ENCODE peak calls at places on chromosome 14, in nine cellular contexts. J is cardiac fibroblast, G is uterus, W is IMR-90, H is HCT116, U is stomach, B is Caco-2, R is OCI-LY7, D is heart left ventricle. C is an unnamed sample.

GRCh38 chr14:104262515-104263514 is 124.4 kb downstream of the KIF26A start:
- DNase-seq in J (no peak), G (peak), W (no peak), H (no peak), U (peak), B (peak), R (no peak), D (no peak), C (no peak)

GRCh38 chr14:64522591-64523355 is 17.8 kb upstream of the HSPA2 start:
- DNase-seq in J (no peak), G (no peak), W (no peak), H (no peak), U (no peak), B (no peak), R (no peak), D (no peak), C (no peak)

GRCh38 chr14:102691763-102692162 is 85.5 kb upstream of the TRAF3 start:
- DNase-seq in J (no peak), G (no peak), W (no peak), H (no peak), U (no peak), B (no peak), R (no peak), D (no peak), C (no peak)

GRCh38 chr14:82642425-82642824 is 1108.8 kb upstream of the SEL1L start:
- DNase-seq in J (peak), G (no peak), W (no peak), H (no peak), U (no peak), B (peak), R (no peak), D (no peak), C (peak)

GRCh38 chr14:50335389-50335788 is 23.3 kb downstream of the DMAC2L start:
- DNase-seq in J (peak), G (peak), W (peak), H (no peak), U (no peak), B (peak), R (no peak), D (peak), C (peak)

GRCh38 chr14:84826349-84826748 is 703.6 kb upstream of the FLRT2 start:
- DNase-seq in J (no peak), G (no peak), W (no peak), H (no peak), U (no peak), B (no peak), R (no peak), D (no peak), C (no peak)

GRCh38 chr14:22556990-22557623 is 31.9 kb downstream of the DAD1 start:
- DNase-seq in J (peak), G (peak), W (peak), H (peak), U (peak), B (peak), R (peak), D (peak), C (peak)

GRCh38 chr14:88607829-88608228 is 45.0 kb downstream of the ZC3H14 start:
- DNase-seq in J (no peak), G (no peak), W (no peak), H (no peak), U (no peak), B (no peak), R (no peak), D (no peak), C (no peak)

DNA sequence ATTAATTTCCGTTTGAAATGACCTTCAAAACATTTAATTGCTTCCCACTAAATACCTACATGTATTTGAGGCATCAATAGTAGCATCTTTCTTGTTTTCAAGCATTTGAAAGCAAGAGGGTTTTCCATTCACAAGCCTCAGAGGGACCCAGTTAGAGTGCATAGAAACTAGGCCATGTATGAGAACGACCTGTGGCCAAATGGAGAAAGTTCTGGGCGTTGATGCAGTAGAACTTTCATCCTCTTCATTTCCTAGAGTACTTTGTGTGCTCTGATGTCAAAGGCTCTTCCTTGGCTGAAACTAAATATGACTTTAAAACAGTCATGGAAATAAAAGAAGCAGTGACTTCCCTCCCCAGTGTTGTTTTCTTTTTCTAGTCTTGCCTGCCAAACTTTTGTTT is 946 bp upstream of the DHRS7 start:
- DNase-seq in J (no peak), G (no peak), W (no peak), H (no peak), U (no peak), B (no peak), R (peak), D (no peak), C (no peak)
- H3K4me3 ChIP-seq in J (no peak), G (no peak), W (no peak), H (peak), U (no peak), B (no peak), R (peak), D (no peak), C (no peak)

GRCh38 chr14:23567186-23568020 is at the start of gene AP1G2:
- DNase-seq in J (peak), G (peak), W (peak), H (peak), U (peak), B (peak), R (peak), D (peak), C (peak)
- TF ChIP-seq CTCF in J (no peak), G (no peak), W (no peak), H (no peak), U (no peak), B (no peak), R (no peak), D (no peak), C (no peak)

DNA sequence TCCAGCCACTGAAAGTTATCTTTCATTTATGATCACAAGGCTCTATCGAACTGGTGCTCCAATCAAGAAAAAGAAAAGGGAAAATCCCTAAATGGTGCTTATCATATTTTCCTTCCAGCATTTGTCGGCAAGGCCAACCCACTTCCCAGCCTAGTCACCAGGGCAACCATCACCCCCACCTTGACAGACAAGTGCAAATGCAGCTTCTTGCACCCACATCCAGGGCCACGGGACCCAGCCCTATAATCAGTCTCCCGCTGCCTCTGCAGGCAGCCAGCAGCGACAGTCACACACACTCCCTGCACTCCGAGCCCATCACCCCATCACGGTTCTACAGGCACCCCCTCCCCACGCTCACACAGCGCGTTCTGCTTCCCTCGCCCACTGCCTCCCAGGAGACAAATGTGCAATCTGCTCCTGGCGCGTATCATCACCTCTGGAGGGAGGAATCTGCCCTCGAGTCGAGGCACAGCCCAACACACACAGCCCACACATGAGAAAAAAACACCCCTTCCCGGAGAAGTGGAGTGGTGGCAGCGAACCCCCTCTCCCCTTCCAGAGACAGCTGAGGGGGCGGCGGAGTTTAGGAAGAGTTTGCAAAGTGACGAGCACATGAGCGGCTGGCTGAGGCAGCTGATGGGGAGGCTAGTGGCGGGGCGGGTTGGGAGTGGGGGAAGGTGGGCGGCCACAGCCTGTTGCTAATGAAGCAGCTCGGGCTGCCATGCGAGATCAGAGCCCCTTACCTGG is 9.3 kb upstream of the PPP4R4 start:
- DNase-seq in J (no peak), G (no peak), W (no peak), H (no peak), U (no peak), B (no peak), R (no peak), D (no peak), C (no peak)
- H3K4me3 ChIP-seq in J (no peak), G (no peak), W (no peak), H (no peak), U (no peak), B (no peak), R (no peak), D (no peak), C (no peak)

GRCh38 chr14:81162941-81163340 is 57.8 kb downstream of the GTF2A1 start:
- DNase-seq in J (peak), G (no peak), W (peak), H (peak), U (no peak), B (no peak), R (peak), D (no peak), C (no peak)

GRCh38 chr14:81161749-81162148 is 59.0 kb downstream of the GTF2A1 start:
- DNase-seq in J (no peak), G (no peak), W (no peak), H (no peak), U (no peak), B (no peak), R (no peak), D (no peak), C (no peak)

GRCh38 chr14:81166126-81166525 is 54.6 kb downstream of the GTF2A1 start:
- DNase-seq in J (no peak), G (no peak), W (no peak), H (no peak), U (no peak), B (no peak), R (no peak), D (no peak), C (no peak)

GRCh38 chr14:81165188-81165587 is 55.6 kb downstream of the GTF2A1 start:
- DNase-seq in J (peak), G (no peak), W (no peak), H (no peak), U (no peak), B (no peak), R (peak), D (no peak), C (no peak)

GRCh38 chr14:81164167-81164774 is 56.5 kb downstream of the GTF2A1 start:
- DNase-seq in J (peak), G (peak), W (peak), H (peak), U (peak), B (peak), R (peak), D (peak), C (peak)
- TF ChIP-seq CTCF in J (peak), G (peak), W (peak), H (peak), U (no peak), B (peak), R (peak), D (peak), C (peak)

DNA sequence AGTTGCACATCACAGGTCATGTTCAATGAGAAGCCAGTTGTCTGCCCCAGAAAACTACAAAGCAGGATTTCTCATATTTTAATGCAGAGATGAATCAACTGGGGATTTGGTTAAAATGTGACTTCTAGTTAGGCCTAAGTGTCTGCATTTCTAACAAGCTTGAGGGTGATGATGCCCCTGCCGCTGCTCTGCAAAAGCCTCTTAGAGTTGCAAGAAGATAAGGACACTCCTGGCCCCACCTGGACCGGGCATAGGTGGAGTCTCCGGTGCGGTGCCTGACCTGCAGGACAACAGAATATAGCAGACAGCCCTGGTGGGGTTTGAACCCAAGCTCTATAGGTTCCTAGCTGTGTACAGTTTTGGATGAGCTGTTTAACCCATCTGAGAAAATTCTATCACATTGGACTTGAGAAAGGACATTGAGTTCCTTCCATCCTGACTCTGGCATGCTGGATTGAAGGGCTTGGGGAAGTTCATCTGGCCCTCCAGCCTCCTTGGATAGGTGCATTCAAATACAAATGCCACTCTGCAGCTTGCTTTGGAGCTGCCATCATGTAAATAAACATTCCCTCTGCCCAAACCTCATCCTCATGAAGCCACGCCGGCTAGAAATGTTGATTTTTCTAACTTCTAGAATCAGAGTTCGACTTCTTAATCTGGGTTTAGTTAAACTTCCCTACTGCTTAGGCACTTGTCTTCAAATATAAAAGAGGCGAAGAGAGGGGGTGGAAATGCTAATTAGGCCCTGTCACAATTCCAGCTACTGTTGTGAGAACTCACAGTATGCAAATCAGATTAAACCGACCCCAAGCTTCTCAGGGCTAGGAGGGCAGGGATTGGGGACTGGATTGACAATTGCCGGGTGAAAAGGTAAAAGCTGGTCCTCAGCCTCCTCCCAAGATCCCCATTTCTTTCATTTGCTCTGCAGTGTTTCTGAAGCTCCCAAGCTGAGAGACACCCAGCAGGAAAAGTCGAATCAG is 1225.6 kb downstream of the VRK1 start:
- DNase-seq in J (no peak), G (no peak), W (no peak), H (no peak), U (no peak), B (no peak), R (no peak), D (no peak), C (no peak)
- H3K4me3 ChIP-seq in J (no peak), G (no peak), W (no peak), H (no peak), U (no peak), B (no peak), R (no peak), D (no peak), C (no peak)

GRCh38 chr14:36646664-36647416 is 14.8 kb upstream of the PAX9 start:
- DNase-seq in J (no peak), G (no peak), W (no peak), H (no peak), U (no peak), B (no peak), R (no peak), D (no peak), C (no peak)
- TF ChIP-seq CTCF in J (no peak), G (no peak), W (peak), H (no peak), U (no peak), B (peak), R (no peak), D (no peak), C (no peak)

GRCh38 chr14:95018845-95019244 is 138.5 kb downstream of the DICER1 start:
- DNase-seq in J (peak), G (no peak), W (no peak), H (no peak), U (no peak), B (no peak), R (no peak), D (no peak), C (no peak)
- H3K4me3 ChIP-seq in J (no peak), G (no peak), W (no peak), H (no peak), U (no peak), B (no peak), R (no peak), D (no peak), C (no peak)

GRCh38 chr14:99793213-99794155 is at the start of gene EML1:
- DNase-seq in J (peak), G (peak), W (peak), H (peak), U (peak), B (peak), R (peak), D (peak), C (peak)
- TF ChIP-seq CTCF in J (no peak), G (peak), W (peak), H (no peak), U (no peak), B (no peak), R (no peak), D (no peak), C (no peak)

DNA sequence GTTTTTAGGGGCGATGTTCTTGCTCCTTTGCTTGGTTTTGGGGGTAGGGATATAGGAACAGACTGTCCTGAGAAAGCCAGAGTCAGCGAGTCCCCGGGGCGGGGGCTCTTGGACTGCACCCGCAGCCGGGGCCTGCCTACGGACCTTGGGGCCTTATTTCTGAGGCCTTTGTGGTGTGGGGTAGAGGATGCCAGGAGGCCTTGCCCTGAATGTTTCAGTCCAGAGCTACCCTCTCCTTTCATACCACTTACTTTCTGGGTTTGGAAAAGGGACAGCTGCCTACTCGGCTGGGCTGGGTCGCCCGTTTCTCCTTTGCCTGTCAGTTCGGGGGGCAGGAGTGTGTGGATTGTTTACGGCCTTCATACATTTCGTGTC is 444 bp downstream of the ZNF410 start:
- DNase-seq in J (no peak), G (no peak), W (peak), H (no peak), U (no peak), B (no peak), R (no peak), D (no peak), C (no peak)
- H3K4me3 ChIP-seq in J (peak), G (peak), W (peak), H (peak), U (peak), B (peak), R (peak), D (peak), C (peak)